ENCODE peak calls at places on chromosome 13, in five cellular contexts. J, I, F, K and R are unnamed samples.

GRCh38 chr13:70380809-70381208 is 272.6 kb upstream of the KLHL1 start:
- DNase-seq in J (no peak), I (no peak), K (no peak), F (no peak), R (no peak)

GRCh38 chr13:28545583-28546333 is 50.8 kb upstream of the FLT1 start:
- DNase-seq in F (no peak), J (no peak), I (no peak), K (no peak), R (no peak)

GRCh38 chr13:39401091-39401647 is 201.8 kb downstream of the LHFPL6 start:
- DNase-seq in J (no peak), K (no peak), F (no peak), I (no peak), R (no peak)

GRCh38 chr13:47337781-47338507 is 441.1 kb upstream of the HTR2A start:
- DNase-seq in J (no peak), K (no peak), F (peak), I (peak), R (no peak)

GRCh38 chr13:31982540-31982939 is 49.0 kb upstream of the FRY start:
- DNase-seq in K (peak), J (peak), F (peak), I (peak), R (no peak)

GRCh38 chr13:44238011-44238421 is 135.6 kb upstream of the SERP2 start:
- DNase-seq in J (no peak), F (peak), K (no peak), I (peak), R (no peak)

GRCh38 chr13:106145997-106146864 is 389.2 kb downstream of the EFNB2 start:
- DNase-seq in I (no peak), K (no peak), F (no peak), J (no peak), R (no peak)

GRCh38 chr13:44899967-44900366 is 89.3 kb downstream of the NUFIP1 start:
- DNase-seq in F (no peak), I (no peak), K (no peak), J (no peak), R (no peak)

GRCh38 chr13:96053003-96053703 is at the start of gene UGGT2:
- DNase-seq in I (peak), J (peak), K (peak), F (peak), R (peak)

GRCh38 chr13:37201081-37201480 is 95.6 kb upstream of the CSNK1A1L start:
- DNase-seq in J (no peak), F (no peak), I (no peak), K (no peak), R (no peak)

GRCh38 chr13:47250141-47250540 is 353.3 kb upstream of the HTR2A start:
- DNase-seq in J (no peak), F (peak), K (peak), I (peak), R (no peak)

GRCh38 chr13:30877335-30877734 is 28.7 kb upstream of the MEDAG start:
- DNase-seq in F (peak), K (no peak), I (peak), J (no peak), R (no peak)

GRCh38 chr13:78595819-78596700 is 7.3 kb downstream of the POU4F1 start:
- DNase-seq in F (no peak), J (no peak), I (no peak), K (no peak), R (peak)

DNA sequence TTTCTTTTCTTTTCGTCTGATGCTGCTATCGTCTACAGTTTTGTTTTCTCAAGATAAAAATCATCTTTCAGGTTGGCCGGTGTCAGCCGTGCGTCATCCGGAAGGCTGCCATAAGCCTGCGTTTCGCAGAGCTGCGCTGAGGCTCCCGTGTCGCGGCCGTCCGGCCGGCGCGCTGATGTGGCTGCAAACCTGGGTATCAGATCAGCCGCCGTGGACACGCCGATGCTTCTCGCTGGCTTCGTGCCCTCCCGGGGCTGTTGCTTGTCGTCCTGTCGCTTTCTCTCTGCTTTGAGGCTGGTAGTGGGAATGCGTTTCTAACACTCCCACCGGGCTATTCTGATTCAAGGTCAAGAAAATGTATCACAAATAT is 45.9 kb upstream of the TFDP1 start:
- DNase-seq in F (no peak), J (no peak), K (peak), I (no peak), R (peak)
- TF ChIP-seq CTCF in F (no peak), J (no peak), K (no peak), I (no peak), R (no peak)

GRCh38 chr13:22758245-22758644 is 422.5 kb upstream of the SGCG start:
- DNase-seq in K (no peak), I (no peak), F (no peak), J (no peak), R (no peak)

GRCh38 chr13:22761709-22762108 is 419.1 kb upstream of the SGCG start:
- DNase-seq in I (no peak), F (no peak), K (no peak), J (no peak), R (no peak)

GRCh38 chr13:22757530-22758120 is 423.2 kb upstream of the SGCG start:
- DNase-seq in J (no peak), I (peak), F (peak), K (no peak), R (no peak)
- TF ChIP-seq CTCF in J (peak), I (peak), F (peak), K (no peak), R (peak)

DNA sequence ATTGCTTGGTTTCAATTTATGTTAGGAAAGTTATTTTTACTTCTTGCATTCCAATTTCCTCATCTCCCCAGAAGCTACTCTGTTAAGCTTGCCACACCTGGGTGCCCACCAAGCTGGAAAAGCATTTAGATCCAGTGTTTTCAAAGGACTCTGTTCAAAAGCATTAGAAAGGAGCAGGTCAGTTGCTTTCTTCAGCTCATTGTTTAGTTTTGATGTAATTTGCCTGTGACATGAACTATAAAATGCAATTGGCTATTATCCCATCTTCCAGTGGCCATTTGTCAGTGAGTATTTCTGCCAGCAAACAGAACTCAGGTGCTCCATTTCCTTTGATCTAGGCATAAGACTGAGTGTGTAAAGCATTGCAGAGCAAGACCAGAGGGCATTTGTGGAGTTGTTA is 46.7 kb upstream of the RNF113B start:
- DNase-seq in F (no peak), K (no peak), I (no peak), J (no peak), R (no peak)
- TF ChIP-seq CTCF in F (no peak), K (no peak), I (no peak), J (no peak), R (no peak)

GRCh38 chr13:26973946-26974345 is 197.7 kb downstream of the USP12 start:
- DNase-seq in K (no peak), I (no peak), J (no peak), F (no peak), R (no peak)
- TF ChIP-seq CTCF in K (no peak), I (no peak), J (no peak), F (no peak), R (no peak)

GRCh38 chr13:89695343-89696257 is 1651.9 kb upstream of the MIR17HG start:
- DNase-seq in I (peak), K (no peak), J (no peak), F (peak), R (no peak)
- TF ChIP-seq CTCF in I (peak), K (peak), J (peak), F (peak), R (peak)

GRCh38 chr13:102191951-102192461 is 209.8 kb downstream of the FGF14 start:
- DNase-seq in K (no peak), F (peak), J (no peak), I (peak), R (no peak)

GRCh38 chr13:102198418-102199322 is 203.2 kb downstream of the FGF14 start:
- DNase-seq in J (no peak), I (peak), F (peak), K (no peak), R (no peak)

GRCh38 chr13:102195566-102196462 is 206.0 kb downstream of the FGF14 start:
- DNase-seq in F (peak), K (no peak), J (no peak), I (peak), R (no peak)

DNA sequence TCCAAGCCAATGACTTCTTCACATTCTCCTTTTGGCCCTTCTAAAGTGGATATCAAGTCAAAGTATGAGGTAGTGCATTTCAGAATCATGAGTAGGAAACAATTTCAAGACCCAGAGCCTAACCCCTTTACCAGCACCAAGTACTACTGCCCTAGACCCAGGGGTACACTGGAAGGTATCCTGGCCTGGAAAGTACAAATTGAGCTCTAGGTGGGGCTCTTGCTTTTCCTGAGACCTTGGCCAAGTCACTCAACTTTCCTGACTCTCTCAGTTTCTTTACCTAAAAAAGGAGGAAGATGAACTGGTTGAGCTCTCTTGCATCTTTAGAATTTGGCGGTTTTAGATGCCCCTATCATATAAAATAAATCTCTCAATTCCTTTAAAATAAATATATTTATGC is 204.7 kb downstream of the FGF14 start:
- DNase-seq in K (no peak), I (peak), J (no peak), F (no peak), R (no peak)
- TF ChIP-seq CTCF in K (no peak), I (peak), J (peak), F (no peak), R (peak)